ENCODE peak calls at places on chromosomes 2 and 18, in ten cellular contexts. C, U, H, D, P, T, W, B, F and Q are unnamed samples.

GRCh38 chr2:237866119-237866621 is 6.7 kb downstream of the RAMP1 start:
- DNase-seq in C (no peak), U (no peak), H (peak), D (no peak), P (no peak), T (no peak), W (no peak), B (peak), F (peak), Q (peak)

GRCh38 chr2:172811027-172811426 is 75.4 kb downstream of the RAPGEF4 start:
- DNase-seq in C (no peak), U (no peak), H (peak), D (no peak), P (no peak), T (no peak), W (no peak), B (no peak), F (no peak), Q (no peak)

GRCh38 chr2:54891901-54892300 is 158.3 kb downstream of the RTN4 start:
- DNase-seq in C (no peak), U (no peak), H (peak), D (no peak), P (no peak), T (no peak), W (no peak), B (no peak), F (no peak), Q (no peak)

GRCh38 chr2:33111002-33111446 is 164.3 kb downstream of the LTBP1 start:
- DNase-seq in C (no peak), U (no peak), H (peak), D (no peak), P (no peak), T (no peak), W (no peak), B (peak), F (no peak), Q (no peak)

GRCh38 chr2:226791056-226791486 is 8.5 kb downstream of the IRS1 start:
- DNase-seq in C (no peak), U (peak), H (peak), D (no peak), P (no peak), T (no peak), W (peak), B (peak), F (peak), Q (no peak)

GRCh38 chr2:130873700-130874346 is 37.1 kb downstream of the ARHGEF4 start:
- DNase-seq in C (peak), U (no peak), H (peak), D (peak), P (peak), T (peak), W (peak), B (peak), F (peak), Q (peak)

GRCh38 chr2:170929686-170930050 is 615 bp downstream of the GORASP2 start:
- DNase-seq in C (peak), U (peak), H (peak), D (no peak), P (peak), T (no peak), W (peak), B (peak), F (peak), Q (peak)

GRCh38 chr2:42386684-42387083 is 25.7 kb upstream of the COX7A2L start:
- DNase-seq in C (no peak), U (no peak), H (no peak), D (no peak), P (no peak), T (peak), W (no peak), B (no peak), F (no peak), Q (peak)

GRCh38 chr2:202765435-202765834 is 106.1 kb downstream of the ICA1L start:
- DNase-seq in C (no peak), U (no peak), H (no peak), D (no peak), P (no peak), T (no peak), W (no peak), B (no peak), F (no peak), Q (no peak)

GRCh38 chr2:191041418-191042161 is 27.6 kb upstream of the STAT1 start:
- DNase-seq in C (no peak), U (no peak), H (no peak), D (no peak), P (no peak), T (peak), W (peak), B (no peak), F (no peak), Q (peak)

GRCh38 chr2:216654528-216655052 is 21.4 kb downstream of the IGFBP2 start:
- DNase-seq in C (no peak), U (no peak), H (no peak), D (no peak), P (no peak), T (no peak), W (no peak), B (no peak), F (no peak), Q (no peak)

DNA sequence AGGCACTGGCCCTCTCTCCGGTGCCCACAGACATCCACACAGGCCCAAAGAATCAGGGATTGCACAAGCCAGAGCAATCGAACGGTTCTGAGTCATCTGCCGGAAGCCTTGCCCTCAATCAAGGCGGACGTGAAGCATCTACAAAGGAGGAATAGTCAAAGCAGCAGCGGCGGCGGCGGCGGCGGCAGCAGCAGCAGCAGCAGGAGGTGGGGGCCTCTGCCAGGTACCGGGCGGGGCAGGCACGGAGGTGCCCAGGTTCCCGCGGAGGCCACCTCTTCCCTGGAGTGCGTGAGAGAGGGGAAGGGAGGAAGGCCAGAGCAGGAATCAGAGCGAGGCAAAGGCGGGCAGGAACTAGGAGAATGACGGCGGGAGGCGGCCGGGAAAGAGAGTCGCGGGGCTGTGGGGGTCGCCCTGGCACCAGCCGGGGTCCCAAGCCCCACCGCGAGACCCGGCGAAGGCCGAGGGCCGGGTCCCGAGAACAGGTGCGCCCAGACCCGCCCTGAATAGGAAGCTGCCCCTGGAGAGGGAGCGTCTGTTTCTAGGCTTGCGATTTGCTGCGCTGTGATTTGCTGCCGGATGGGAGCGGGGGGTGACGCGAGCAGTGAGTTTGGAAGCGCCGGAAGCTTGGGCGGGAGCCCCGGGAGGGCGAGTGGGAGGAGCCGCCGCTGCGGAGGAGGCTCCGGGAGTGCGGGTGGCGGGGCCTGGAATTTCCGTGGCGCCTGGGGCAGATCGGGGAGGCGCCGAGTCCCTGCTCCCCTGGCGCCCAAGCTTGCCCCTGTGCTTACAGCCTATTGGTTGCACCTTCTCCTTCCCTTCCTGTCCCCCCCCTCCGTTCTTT is at the start of gene SERPINB8:
- DNase-seq in C (peak), U (peak), H (peak), D (peak), P (peak), T (peak), W (peak), B (peak), F (peak), Q (peak)
- TF ChIP-seq POLR2A in C (peak), U (peak), H (peak), D (peak), P (peak), T (peak), W (peak), B (peak), F (peak), Q (peak)

GRCh38 chr2:112481528-112482228 is at the start of gene TTL:
- DNase-seq in C (peak), U (peak), H (peak), D (peak), P (peak), T (no peak), W (peak), B (peak), F (peak), Q (peak)
- TF ChIP-seq POLR2A in C (no peak), U (peak), H (no peak), D (peak), P (peak), T (no peak), W (no peak), B (no peak), F (no peak), Q (peak)

DNA sequence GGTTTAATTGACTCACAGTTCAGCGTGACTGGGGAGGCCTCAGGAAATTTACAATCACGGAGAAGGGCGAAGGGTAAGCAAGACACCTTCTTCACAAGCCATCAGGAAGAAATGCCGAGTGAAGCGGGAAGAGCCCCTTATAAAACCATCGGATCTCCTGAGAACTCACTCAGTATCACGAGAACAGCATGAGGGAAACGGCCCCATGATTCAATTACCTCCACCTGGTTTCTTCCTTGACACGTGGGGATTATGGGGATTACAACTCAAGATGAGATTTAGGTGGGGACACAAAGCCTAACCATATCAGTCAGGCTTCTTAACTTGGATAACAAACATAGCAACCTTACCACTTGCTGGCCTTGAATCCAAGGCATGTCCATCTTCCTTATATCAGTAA is 289.0 kb upstream of the STON1 start:
- DNase-seq in C (no peak), U (no peak), H (no peak), D (no peak), P (no peak), T (no peak), W (no peak), B (no peak), F (no peak), Q (no peak)
- TF ChIP-seq POLR2A in C (no peak), U (no peak), H (no peak), D (no peak), P (no peak), T (no peak), W (no peak), B (no peak), F (no peak), Q (no peak)

GRCh38 chr2:219294356-219295351 is 14.5 kb downstream of the PTPRN start:
- DNase-seq in C (peak), U (peak), H (peak), D (peak), P (peak), T (peak), W (peak), B (peak), F (peak), Q (peak)
- TF ChIP-seq POLR2A in C (no peak), U (peak), H (no peak), D (peak), P (peak), T (no peak), W (peak), B (peak), F (no peak), Q (peak)

GRCh38 chr2:20212459-20212870 is 12.5 kb downstream of the SDC1 start:
- DNase-seq in C (no peak), U (no peak), H (peak), D (peak), P (no peak), T (no peak), W (no peak), B (peak), F (no peak), Q (no peak)
- TF ChIP-seq POLR2A in C (no peak), U (no peak), H (no peak), D (peak), P (no peak), T (no peak), W (no peak), B (no peak), F (no peak), Q (no peak)

DNA sequence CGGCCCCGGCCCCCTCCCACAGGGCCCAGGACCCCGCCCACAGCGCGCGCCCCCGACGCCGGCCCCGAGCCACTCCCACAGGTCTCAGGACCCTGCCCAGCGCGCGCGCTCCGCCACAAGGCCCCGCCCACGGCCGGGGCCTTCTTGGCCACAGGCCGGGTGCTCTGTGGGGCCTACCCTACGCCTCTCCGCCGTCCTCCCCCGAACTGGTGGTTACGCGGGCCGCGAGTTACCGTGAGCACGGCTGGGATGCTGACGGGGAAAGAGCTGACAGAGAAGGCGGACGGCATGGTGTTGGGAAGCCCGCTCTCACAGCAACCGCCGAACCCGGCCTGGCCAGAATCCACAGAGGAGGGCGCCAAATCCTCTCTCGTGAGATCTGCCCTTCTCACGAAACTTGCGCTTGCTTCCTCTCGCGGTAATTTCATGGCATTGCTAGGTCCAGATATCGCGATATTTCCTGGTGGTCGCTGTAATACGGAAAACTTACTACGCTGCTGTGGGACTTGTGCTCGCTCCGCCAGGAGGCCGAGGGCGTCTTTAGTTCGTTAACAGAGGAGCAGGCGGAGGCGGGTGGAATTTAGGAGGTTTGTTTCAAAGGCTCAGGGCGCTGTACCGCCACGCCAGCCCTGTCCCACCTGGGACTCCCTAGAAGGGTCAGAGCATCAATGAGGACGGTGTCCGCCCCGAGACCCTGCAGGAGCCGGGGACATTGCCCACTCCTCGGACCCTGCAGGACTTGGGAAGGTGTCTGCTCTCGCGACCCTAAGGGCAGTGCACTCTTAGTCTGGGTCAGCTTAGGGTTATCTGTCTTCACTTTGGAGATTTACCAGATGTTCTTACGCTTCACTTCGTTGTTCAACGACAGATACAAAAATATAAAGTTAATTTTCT is at the start of gene TMEM18:
- DNase-seq in C (peak), U (no peak), H (peak), D (peak), P (peak), T (peak), W (peak), B (peak), F (peak), Q (peak)
- TF ChIP-seq POLR2A in C (peak), U (peak), H (peak), D (peak), P (peak), T (peak), W (peak), B (peak), F (peak), Q (peak)